ENCODE peak calls at places on chromosomes 4 and X, in ten cellular contexts. F is PC-9, J is left ventricle myocardium inferior, M is prostate gland, D is OCI-LY7, L is aorta, U is cardiac muscle cell, K is H9, R is PC-3, O is upper lobe of left lung. T is an unnamed sample. For H3K9me3, the result is how much of the 10 kb centered on the place peaks cover.

GRCh38 chrX:10450959-10451355 is 169.4 kb downstream of the MID1 start:
- DNase-seq in O (no peak), K (no peak), R (no peak), M (no peak), L (no peak), F (no peak), J (no peak), D (no peak), U (no peak), T (no peak)

GRCh38 chrX:123267220-123267619 is 83.1 kb downstream of the GRIA3 start:
- DNase-seq in K (no peak), F (no peak), J (no peak), R (no peak), D (no peak), U (peak), M (no peak), O (no peak), L (no peak), T (no peak)

GRCh38 chr4:22348410-22348809 is 167.5 kb downstream of the ADGRA3 start:
- DNase-seq in F (no peak), D (no peak), O (no peak), R (no peak), L (no peak), J (no peak), U (peak), M (no peak), K (no peak), T (no peak)

GRCh38 chr4:78720151-78720726 is 55.9 kb upstream of the BMP2K start:
- DNase-seq in O (no peak), D (no peak), R (no peak), U (no peak), M (no peak), K (peak), L (no peak), J (no peak), F (no peak), T (no peak)

GRCh38 chr4:87108142-87108546 is 112.3 kb downstream of the KLHL8 start:
- DNase-seq in R (peak), L (no peak), K (no peak), U (peak), O (no peak), J (no peak), M (no peak), D (no peak), F (peak), T (peak)

GRCh38 chr4:15077969-15078368 is 75.7 kb downstream of the CPEB2 start:
- DNase-seq in J (no peak), M (no peak), R (no peak), F (no peak), L (no peak), K (no peak), U (peak), O (no peak), D (no peak), T (no peak)

GRCh38 chr4:122212880-122213279 is 60.7 kb downstream of the BLTP1 start:
- DNase-seq in M (no peak), R (no peak), D (no peak), K (no peak), J (no peak), L (no peak), O (no peak), F (no peak), U (no peak), T (no peak)

GRCh38 chr4:1075809-1076524 is 37.4 kb downstream of the RNF212 start:
- DNase-seq in U (no peak), O (peak), M (no peak), R (no peak), L (no peak), J (no peak), D (no peak), K (no peak), F (no peak), T (no peak)

GRCh38 chr4:158007566-158007965 is 165.3 kb downstream of the GASK1B start:
- DNase-seq in J (no peak), L (no peak), M (no peak), O (no peak), F (no peak), R (no peak), K (no peak), U (no peak), D (no peak), T (no peak)

GRCh38 chrX:115362334-115363095 is 73.0 kb downstream of the LUZP4 start:
- DNase-seq in F (no peak), R (no peak), L (no peak), K (no peak), J (no peak), O (no peak), D (no peak), U (peak), M (no peak), T (no peak)

GRCh38 chr4:47741200-47741599 is 96.7 kb downstream of the CORIN start:
- DNase-seq in O (no peak), J (no peak), D (no peak), F (no peak), L (no peak), U (peak), R (no peak), M (no peak), K (no peak), T (no peak)

GRCh38 chr4:140819621-140820020 is 63.4 kb upstream of the TBC1D9 start:
- DNase-seq in U (no peak), R (no peak), F (no peak), D (no peak), L (no peak), M (no peak), J (no peak), K (no peak), O (no peak), T (no peak)

GRCh38 chr4:185508162-185508561 is 27.1 kb downstream of the PDLIM3 start:
- DNase-seq in R (peak), F (peak), J (no peak), L (no peak), O (no peak), U (no peak), M (peak), K (no peak), D (no peak), T (no peak)

GRCh38 chr4:16125571-16126445 is 42.0 kb upstream of the PROM1 start:
- DNase-seq in U (no peak), K (no peak), D (no peak), M (no peak), J (no peak), O (no peak), L (no peak), F (no peak), R (no peak), T (no peak)

GRCh38 chr4:48138936-48139335 is 4.9 kb upstream of the TXK start:
- DNase-seq in M (no peak), L (no peak), U (no peak), F (no peak), J (no peak), R (no peak), O (no peak), D (peak), K (no peak), T (no peak)

GRCh38 chr4:36399762-36400353 is 118.4 kb downstream of the DTHD1 start:
- DNase-seq in K (no peak), R (peak), U (peak), L (no peak), F (peak), J (no peak), M (no peak), O (no peak), D (peak), T (no peak)

GRCh38 chr4:40662962-40663604 is 33.4 kb upstream of the RBM47 start:
- DNase-seq in J (no peak), M (no peak), U (peak), O (no peak), K (no peak), D (no peak), L (no peak), R (peak), F (peak), T (no peak)

GRCh38 chr4:110621839-110622751 is 782 bp downstream of the PITX2 start:
- DNase-seq in U (no peak), D (peak), F (peak), L (peak), M (no peak), K (peak), O (peak), J (no peak), R (no peak), T (peak)

GRCh38 chr4:82380344-82380743 is 6.6 kb upstream of the HNRNPD start:
- DNase-seq in M (peak), R (peak), F (peak), J (peak), U (no peak), K (no peak), L (no peak), O (peak), D (no peak), T (no peak)
- H3K9me3 ChIP-seq in M (under half), R (under half), F (under half), J (under half), U (under half), K (under half), L (under half), O (under half), D (under half), T (under half)

DNA sequence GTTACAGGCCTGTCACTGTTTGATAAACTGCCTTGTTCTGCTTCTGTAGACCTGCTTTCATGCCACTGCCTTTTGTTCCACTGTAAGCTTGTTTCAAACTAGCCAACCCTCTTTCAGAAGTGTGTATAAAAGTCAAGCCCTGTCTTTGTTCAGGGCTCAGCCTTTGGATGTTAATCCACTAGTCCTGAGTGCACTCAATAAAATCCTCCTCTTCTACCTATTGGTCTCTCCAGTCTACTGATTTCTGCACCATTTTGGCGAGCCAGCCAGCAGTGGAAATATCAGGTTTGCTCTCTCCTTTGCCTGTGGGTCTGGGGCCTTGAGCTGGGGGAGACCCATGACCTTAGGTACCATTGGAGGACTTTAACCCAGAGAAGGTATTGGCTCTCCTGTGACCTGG is 901.6 kb upstream of the NDST4 start:
- DNase-seq in M (no peak), L (no peak), J (no peak), K (no peak), U (no peak), O (no peak), F (no peak), R (no peak), D (peak), T (no peak)
- H3K9me3 ChIP-seq in M (under half), L (under half), J (half or more), K (under half), U (under half), O (under half), F (under half), R (under half), D (under half), T (under half)

DNA sequence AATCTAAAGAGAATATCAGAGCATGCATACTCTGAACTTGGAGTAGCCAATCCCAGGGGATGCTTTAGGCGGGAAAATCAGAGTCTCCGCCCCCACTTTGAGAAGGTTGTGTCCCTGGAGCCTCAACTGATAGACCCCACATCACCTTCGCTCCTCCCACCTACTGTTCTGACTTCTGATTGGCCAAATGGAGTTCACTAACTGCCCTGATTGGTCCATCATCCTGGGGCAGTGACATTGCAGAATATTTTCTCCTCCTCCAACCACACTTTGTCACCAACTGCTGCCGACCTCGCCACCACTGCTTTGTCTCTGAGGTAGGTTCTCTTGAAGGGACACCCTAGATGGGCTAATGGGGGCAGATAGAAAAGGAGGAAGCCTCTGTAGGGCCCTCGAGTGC is 22.7 kb upstream of the SPACA5B start:
- DNase-seq in K (no peak), M (no peak), R (no peak), U (no peak), F (no peak), L (no peak), D (peak), J (no peak), O (no peak), T (no peak)
- H3K9me3 ChIP-seq in K (under half), M (under half), R (under half), U (under half), F (under half), L (under half), D (under half), J (under half), O (under half), T (under half)

GRCh38 chr4:177266492-177266891 is 43.2 kb upstream of the NEIL3 start:
- DNase-seq in M (no peak), U (no peak), R (no peak), D (no peak), L (no peak), J (no peak), O (no peak), K (no peak), F (no peak), T (no peak)
- H3K9me3 ChIP-seq in M (under half), U (under half), R (under half), D (under half), L (under half), J (under half), O (under half), K (under half), F (under half), T (under half)

DNA sequence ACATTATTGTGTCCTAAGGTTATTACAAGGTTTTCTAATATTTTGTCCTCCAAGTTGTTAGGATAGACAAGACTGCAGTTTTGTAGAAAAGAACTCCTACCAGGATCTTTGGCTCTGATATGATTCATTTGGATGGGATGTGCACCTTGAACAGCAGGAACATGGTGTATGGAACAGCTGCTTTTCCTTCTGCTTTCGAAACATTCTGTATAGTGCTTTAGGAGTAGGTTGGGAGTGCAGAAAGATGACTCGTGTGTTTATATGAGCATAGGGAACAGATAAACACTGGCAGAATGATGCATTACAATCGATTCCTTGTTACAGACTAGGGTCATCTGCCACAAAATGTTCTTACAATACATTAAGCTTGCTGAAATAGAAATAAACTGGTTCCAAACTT is 790.1 kb downstream of the DMD start:
- DNase-seq in F (no peak), O (no peak), L (no peak), J (no peak), M (no peak), D (no peak), K (no peak), U (no peak), R (no peak), T (no peak)
- H3K9me3 ChIP-seq in F (under half), O (under half), L (under half), J (under half), M (under half), D (under half), K (under half), U (under half), R (under half), T (under half)

GRCh38 chr4:165475706-165476070 is 96.9 kb downstream of the CPE start:
- DNase-seq in R (no peak), J (no peak), K (no peak), F (no peak), U (no peak), M (no peak), L (no peak), D (no peak), O (no peak), T (no peak)

GRCh38 chr4:165474784-165475705 is 96.2 kb downstream of the CPE start:
- DNase-seq in U (no peak), L (no peak), J (no peak), O (no peak), M (no peak), D (no peak), K (no peak), R (no peak), F (no peak), T (no peak)

GRCh38 chr4:165478260-165478659 is 99.5 kb downstream of the CPE start:
- DNase-seq in D (no peak), J (no peak), F (no peak), L (no peak), M (no peak), K (no peak), O (no peak), U (no peak), R (no peak), T (no peak)

GRCh38 chr4:165477799-165478198 is 99.0 kb downstream of the CPE start:
- DNase-seq in O (no peak), D (no peak), M (no peak), K (no peak), U (no peak), J (no peak), L (no peak), F (no peak), R (no peak), T (no peak)

GRCh38 chr4:165476214-165477098 is 97.6 kb downstream of the CPE start:
- DNase-seq in J (no peak), U (peak), D (no peak), L (no peak), R (peak), K (no peak), O (no peak), F (peak), M (no peak), T (no peak)
- H3K9me3 ChIP-seq in J (under half), U (under half), D (under half), L (under half), R (under half), K (under half), O (under half), F (under half), M (under half), T (under half)